ENCODE peak calls at places on chromosomes 3 and 15, in ten cellular contexts. Q is esophagus muscularis mucosa, T is stomach, M is sigmoid colon, K is prostate gland, Y is GM23338, B is K562, H is upper lobe of left lung, G is suprapubic skin, X is spleen. I is an unnamed sample.

GRCh38 chr15:25862469-25863066 is 559 bp downstream of the ATP10A start:
- DNase-seq in Q (no peak), T (peak; percentile 36), M (no peak), K (peak; percentile 66), Y (peak; percentile 57), B (no peak), H (peak; percentile 91), G (no peak), X (no peak), I (no peak)

GRCh38 chr3:181705081-181705480 is 6.6 kb upstream of the SOX2 start:
- DNase-seq in Q (no peak), T (no peak), M (no peak), K (no peak), Y (peak; percentile 49), B (no peak), H (no peak), G (no peak), X (no peak), I (no peak)

GRCh38 chr3:126693921-126694320 is 10.1 kb upstream of the CHCHD6 start:
- DNase-seq in Q (no peak), T (no peak), M (no peak), K (no peak), Y (no peak), B (no peak), H (no peak), G (no peak), X (no peak), I (no peak)

GRCh38 chr3:193174137-193174536 is 66.9 kb upstream of the PLAAT1 start:
- DNase-seq in Q (no peak), T (no peak), M (no peak), K (no peak), Y (no peak), B (peak; percentile 1), H (no peak), G (no peak), X (no peak), I (no peak)

GRCh38 chr3:192001217-192001616 is 540.3 kb downstream of the PYDC2 start:
- DNase-seq in Q (no peak), T (no peak), M (no peak), K (no peak), Y (no peak), B (no peak), H (no peak), G (no peak), X (no peak), I (no peak)

GRCh38 chr15:46768287-46768686 is 949.0 kb upstream of the SEMA6D start:
- DNase-seq in Q (no peak), T (no peak), M (no peak), K (no peak), Y (peak; percentile 61), B (no peak), H (no peak), G (no peak), X (no peak), I (no peak)

GRCh38 chr3:17639257-17639656 is 103.2 kb downstream of the TBC1D5 start:
- DNase-seq in Q (no peak), T (no peak), M (no peak), K (no peak), Y (no peak), B (no peak), H (no peak), G (no peak), X (no peak), I (no peak)

GRCh38 chr15:101446527-101447167 is 42.9 kb downstream of the PCSK6 start:
- DNase-seq in Q (no peak), T (peak; percentile 18), M (peak; percentile 57), K (no peak), Y (no peak), B (no peak), H (no peak), G (no peak), X (no peak), I (no peak)

GRCh38 chr3:117735481-117736101 is 1026.0 kb downstream of the TUSC7 start:
- DNase-seq in Q (no peak), T (no peak), M (no peak), K (no peak), Y (no peak), B (no peak), H (no peak), G (no peak), X (no peak), I (no peak)

GRCh38 chr15:76270876-76271275 is 40.4 kb downstream of the ETFA start:
- DNase-seq in Q (no peak), T (no peak), M (no peak), K (no peak), Y (no peak), B (no peak), H (no peak), G (no peak), X (no peak), I (no peak)

GRCh38 chr3:83890039-83890762 is 1068.6 kb upstream of the CADM2 start:
- DNase-seq in Q (no peak), T (no peak), M (no peak), K (no peak), Y (no peak), B (no peak), H (no peak), G (no peak), X (no peak), I (no peak)

GRCh38 chr3:190673157-190673556 is 159.3 kb downstream of the IL1RAP start:
- DNase-seq in Q (no peak), T (no peak), M (no peak), K (no peak), Y (no peak), B (no peak), H (no peak), G (no peak), X (no peak), I (no peak)

GRCh38 chr3:195160257-195160898 is 110.6 kb downstream of the XXYLT1 start:
- DNase-seq in Q (no peak), T (no peak), M (no peak), K (no peak), Y (no peak), B (no peak), H (peak; percentile 49), G (no peak), X (no peak), I (no peak)

GRCh38 chr15:46151786-46152185 is 517.0 kb downstream of the SQOR start:
- DNase-seq in Q (no peak), T (no peak), M (no peak), K (no peak), Y (peak; percentile 17), B (no peak), H (no peak), G (no peak), X (no peak), I (no peak)

GRCh38 chr3:157129782-157130137 is 30.2 kb downstream of the CCNL1 start:
- DNase-seq in Q (no peak), T (peak; percentile 53), M (no peak), K (peak; percentile 68), Y (peak; percentile 46), B (no peak), H (no peak), G (no peak), X (no peak), I (no peak)
- TF ChIP-seq POLR2AphosphoS5 in Q (no peak), T (no peak), M (no peak), K (peak; percentile 57), Y (no peak), B (no peak), H (no peak), G (no peak), X (no peak), I (no peak)

GRCh38 chr15:30953731-30954378 is 37.6 kb downstream of the MTMR10 start:
- DNase-seq in Q (no peak), T (no peak), M (no peak), K (no peak), Y (no peak), B (peak; percentile 71), H (peak; percentile 35), G (no peak), X (peak; percentile 77), I (no peak)
- H3K27ac ChIP-seq in Q (no peak overlapping the region), T (no peak overlapping the region), M (no peak overlapping the region), K (no peak overlapping the region), Y (no peak overlapping the region), B (no peak overlapping the region), H (no peak overlapping the region), G (no peak overlapping the region), X (peak overlapping the region; percentile 54), I (no peak overlapping the region)

GRCh38 chr3:2968475-2968874 is 141.7 kb downstream of the IL5RA start:
- DNase-seq in Q (peak; percentile 39), T (no peak), M (no peak), K (no peak), Y (no peak), B (no peak), H (no peak), G (no peak), X (no peak), I (no peak)

GRCh38 chr3:2967851-2968250 is 142.3 kb downstream of the IL5RA start:
- DNase-seq in Q (no peak), T (no peak), M (no peak), K (no peak), Y (no peak), B (no peak), H (no peak), G (no peak), X (no peak), I (no peak)
- TF ChIP-seq POLR2AphosphoS5 in Q (no peak), T (no peak), M (no peak), K (no peak), Y (no peak), B (no peak), H (no peak), G (no peak), X (no peak), I (no peak)

GRCh38 chr15:83491486-83491885 is 44.3 kb downstream of the SH3GL3 start:
- DNase-seq in Q (peak; percentile 70), T (no peak), M (no peak), K (no peak), Y (no peak), B (no peak), H (no peak), G (no peak), X (no peak), I (no peak)

GRCh38 chr15:83483612-83484011 is 36.5 kb downstream of the SH3GL3 start:
- DNase-seq in Q (peak; percentile 72), T (no peak), M (no peak), K (no peak), Y (no peak), B (no peak), H (no peak), G (no peak), X (no peak), I (no peak)

GRCh38 chr15:83486363-83486762 is 39.2 kb downstream of the SH3GL3 start:
- DNase-seq in Q (no peak), T (no peak), M (no peak), K (no peak), Y (no peak), B (no peak), H (no peak), G (no peak), X (no peak), I (no peak)

GRCh38 chr15:83489690-83490089 is 42.5 kb downstream of the SH3GL3 start:
- DNase-seq in Q (peak; percentile 24), T (no peak), M (no peak), K (no peak), Y (no peak), B (no peak), H (no peak), G (no peak), X (no peak), I (no peak)

DNA sequence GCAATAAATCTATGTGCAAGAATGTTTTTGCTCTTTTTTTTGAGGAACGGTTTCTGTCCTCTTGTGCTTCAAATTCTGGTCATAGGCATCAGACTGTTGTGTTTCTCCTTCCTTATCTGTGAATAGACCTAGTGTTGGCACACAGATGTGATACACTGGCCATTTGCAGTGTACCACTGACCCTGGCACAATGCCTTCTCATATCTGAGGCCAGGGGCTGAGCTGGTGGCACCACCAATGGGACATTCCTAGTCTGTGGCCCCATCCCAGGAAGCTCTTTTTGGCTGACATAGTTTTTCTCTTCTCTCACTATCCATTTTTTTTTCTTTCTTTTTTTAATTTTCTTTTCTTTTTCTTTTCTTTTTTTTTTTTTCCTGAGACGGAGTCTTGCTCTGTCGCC is 40.4 kb downstream of the SH3GL3 start:
- DNase-seq in Q (peak; percentile 4), T (no peak), M (no peak), K (no peak), Y (no peak), B (no peak), H (no peak), G (no peak), X (no peak), I (no peak)
- H3K27ac ChIP-seq in Q (no peak overlapping the region), T (no peak overlapping the region), M (no peak overlapping the region), K (no peak overlapping the region), Y (no peak overlapping the region), B (no peak overlapping the region), H (no peak overlapping the region), G (no peak overlapping the region), X (no peak overlapping the region), I (no peak overlapping the region)

I was measured in breast epithelium.